ENCODE peak calls at places on chromosomes 12 and 14, in four cellular contexts. Q is NCI-H2081, E is pulmonary artery endothelial cell, Y is NCI-H774. X is an unnamed sample.
A peak's percentile ranks its signal among the peaks of the same experiment; 100 is the strongest.

GRCh38 chr12:75722714-75723200 is 211.3 kb upstream of the KRR1 start:
- DNase-seq in E (peak; percentile 93), Y (peak; percentile 55), Q (peak; percentile 27), X (no peak)

GRCh38 chr12:52415870-52416750 is 10.0 kb upstream of the KRT82 start:
- DNase-seq in E (no peak), Y (no peak), Q (no peak), X (no peak)

GRCh38 chr12:127619869-127620769 is 646.9 kb upstream of the TMEM132C start:
- DNase-seq in Y (no peak), Q (no peak), E (no peak), X (peak; percentile 89)

GRCh38 chr12:33988888-33989287 is 33.4 kb upstream of the ALG10 start:
- DNase-seq in Q (no peak), E (peak; percentile 37), Y (no peak), X (no peak)

GRCh38 chr12:93164103-93164880 is 213.4 kb upstream of the NUDT4 start:
- DNase-seq in E (no peak), Q (no peak), Y (no peak), X (no peak)

GRCh38 chr12:105281694-105282049 is 45.7 kb upstream of the APPL2 start:
- DNase-seq in E (no peak), Q (no peak), Y (no peak), X (no peak)

GRCh38 chr14:104246401-104247335 is 108.3 kb downstream of the KIF26A start:
- DNase-seq in E (no peak), Q (no peak), Y (no peak), X (no peak)

GRCh38 chr12:64054156-64054555 is 167.9 kb downstream of the KICS2 start:
- DNase-seq in Q (no peak), E (no peak), Y (no peak), X (no peak)

X was measured in NCI-H748 treated with DMSO at 0.1 percent for 48 hours.